ENCODE peak calls at places on chromosome 18, in four cellular contexts. S, N, O and D are unnamed samples.

GRCh38 chr18:29147944-29148343 is 971.0 kb upstream of the CDH2 start:
- DNase-seq in S (no peak), N (no peak), O (no peak), D (no peak)

GRCh38 chr18:21330122-21330701 is 88.2 kb downstream of the GREB1L start:
- DNase-seq in S (peak; percentile 59), N (no peak), O (no peak), D (no peak)

GRCh38 chr18:31680836-31681568 is 3.4 kb downstream of the B4GALT6 start:
- DNase-seq in S (no peak), N (no peak), O (peak; percentile 24), D (no peak)

GRCh38 chr18:48876590-48876989 is 74.2 kb downstream of the SMAD7 start:
- DNase-seq in S (no peak), N (no peak), O (no peak), D (no peak)

GRCh38 chr18:32255570-32255969 is 65.7 kb downstream of the MEP1B start:
- DNase-seq in S (no peak), N (no peak), O (no peak), D (no peak)

GRCh38 chr18:49768051-49768391 is 45.3 kb downstream of the ACAA2 start:
- DNase-seq in S (peak; percentile 62), N (no peak), O (peak; percentile 12), D (peak; percentile 74)

GRCh38 chr18:48007955-48008701 is 77.7 kb upstream of the SMAD2 start:
- DNase-seq in S (no peak), N (no peak), O (peak; percentile 94), D (peak; percentile 70)

GRCh38 chr18:75132471-75132870 is 76.5 kb downstream of the PTGR3 start:
- DNase-seq in S (no peak), N (no peak), O (no peak), D (no peak)

GRCh38 chr18:78781601-78781960 is 198.0 kb upstream of the SALL3 start:
- DNase-seq in S (no peak), N (no peak), O (no peak), D (no peak)

DNA sequence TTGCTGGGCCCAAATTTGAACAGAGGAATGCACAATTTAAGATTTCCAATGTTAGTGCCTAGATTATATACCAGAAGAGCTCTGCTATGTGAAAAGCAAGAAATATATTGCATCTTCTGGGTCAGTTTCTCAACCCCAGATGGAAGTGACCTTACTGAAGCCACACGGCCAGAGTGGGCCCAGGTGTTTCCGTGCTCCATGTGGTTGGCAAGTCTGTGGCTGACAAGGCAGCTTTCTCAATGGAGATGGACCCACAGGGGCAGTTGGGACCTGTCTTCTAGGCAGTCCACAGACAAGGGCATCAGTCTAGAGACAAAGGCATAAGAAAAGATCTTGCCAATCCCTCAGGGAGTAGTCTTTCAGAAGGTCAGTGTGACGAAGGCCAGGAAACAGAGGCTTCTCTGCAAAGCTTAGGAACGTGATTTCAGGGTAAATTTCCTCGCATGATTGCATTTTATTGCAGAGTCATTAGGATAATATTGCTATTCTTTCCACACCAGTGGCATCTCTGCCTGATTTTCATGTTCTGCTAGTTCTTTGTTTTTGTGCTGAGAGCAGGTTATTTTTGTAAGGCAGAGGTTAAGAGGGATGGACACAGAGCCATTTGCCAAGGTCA is 201.9 kb downstream of the ANKRD30B start:
- DNase-seq in S (no peak), N (no peak), O (no peak), D (no peak)
- TF ChIP-seq EGR1 in S (no peak), N (no peak), O (no peak), D (no peak)

GRCh38 chr18:46411862-46412690 is 244.9 kb downstream of the LOXHD1 start:
- DNase-seq in S (no peak), N (no peak), O (no peak), D (no peak)
- TF ChIP-seq EGR1 in S (no peak), N (no peak), O (no peak), D (no peak)

GRCh38 chr18:45834303-45834702 is 8.8 kb downstream of the SIGLEC15 start:
- DNase-seq in S (no peak), N (no peak), O (no peak), D (no peak)
- TF ChIP-seq EGR1 in S (no peak), N (no peak), O (no peak), D (no peak)

DNA sequence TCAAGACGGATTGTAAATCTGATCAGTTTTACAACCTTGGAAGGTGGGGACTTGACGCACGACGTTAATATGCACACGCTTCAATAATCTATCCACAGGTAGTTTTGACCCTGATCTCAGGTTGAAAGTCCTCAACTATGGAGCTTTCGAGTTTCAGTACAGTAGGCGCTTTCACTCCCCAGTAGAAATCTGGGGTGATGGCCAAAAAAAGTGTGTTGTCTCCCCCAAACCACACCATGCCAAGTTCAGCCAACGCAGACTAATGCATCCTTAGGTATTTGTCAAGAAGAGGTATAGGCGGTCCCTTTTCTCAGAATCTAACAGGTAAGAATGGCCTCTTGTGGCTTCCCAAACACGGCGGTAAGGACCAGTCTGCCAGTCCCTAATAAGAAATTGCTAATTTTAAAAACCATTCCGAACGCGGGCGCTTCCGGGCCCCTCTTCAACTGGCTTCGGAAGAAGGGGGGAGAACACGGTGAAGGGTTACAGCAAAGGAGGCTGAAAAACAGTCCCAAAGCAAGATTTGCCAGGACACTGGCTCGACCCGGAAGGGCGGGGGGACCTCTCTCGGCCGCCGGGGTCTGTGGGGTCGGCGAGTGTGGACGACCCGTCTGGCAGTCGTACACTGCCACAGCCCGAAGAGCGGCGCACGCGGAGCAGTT is 661 bp downstream of the FAM210A start:
- DNase-seq in S (no peak), N (no peak), O (no peak), D (no peak)
- TF ChIP-seq EGR1 in S (no peak), N (no peak), O (no peak), D (no peak)

DNA sequence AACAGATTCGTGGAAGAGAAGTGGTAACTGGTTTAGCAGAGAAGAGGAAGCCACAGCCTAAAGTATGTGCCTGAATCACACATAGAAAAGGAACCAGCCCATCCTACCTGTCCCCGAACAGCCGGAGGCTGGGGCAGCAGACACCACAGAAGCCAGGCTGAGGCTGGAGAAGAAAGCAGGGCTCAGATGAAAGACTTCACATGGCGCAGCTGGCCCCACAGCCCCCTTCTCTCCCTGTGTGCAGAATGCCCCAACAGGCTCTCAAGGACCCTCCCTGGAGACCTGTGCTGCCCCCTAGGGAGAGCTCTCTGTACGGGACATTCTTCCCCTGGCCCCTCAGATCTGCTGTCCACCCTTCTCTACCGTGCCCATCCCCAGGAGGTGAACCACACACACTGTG is 83.5 kb upstream of the RAB12 start:
- DNase-seq in S (no peak), N (no peak), O (no peak), D (peak; percentile 7)
- TF ChIP-seq EGR1 in S (no peak), N (no peak), O (no peak), D (no peak)

GRCh38 chr18:12990977-12991838 is at the start of gene CEP192:
- DNase-seq in S (peak; percentile 98), N (peak; percentile 96), O (peak; percentile 97), D (peak; percentile 88)

GRCh38 chr18:12989397-12990127 is 1.6 kb upstream of the CEP192 start:
- DNase-seq in S (no peak), N (no peak), O (no peak), D (no peak)

GRCh38 chr18:12990662-12990976 is 543 bp upstream of the CEP192 start:
- DNase-seq in S (no peak), N (no peak), O (no peak), D (no peak)

GRCh38 chr18:12991839-12992216 is 666 bp downstream of the CEP192 start:
- DNase-seq in S (no peak), N (no peak), O (no peak), D (no peak)

DNA sequence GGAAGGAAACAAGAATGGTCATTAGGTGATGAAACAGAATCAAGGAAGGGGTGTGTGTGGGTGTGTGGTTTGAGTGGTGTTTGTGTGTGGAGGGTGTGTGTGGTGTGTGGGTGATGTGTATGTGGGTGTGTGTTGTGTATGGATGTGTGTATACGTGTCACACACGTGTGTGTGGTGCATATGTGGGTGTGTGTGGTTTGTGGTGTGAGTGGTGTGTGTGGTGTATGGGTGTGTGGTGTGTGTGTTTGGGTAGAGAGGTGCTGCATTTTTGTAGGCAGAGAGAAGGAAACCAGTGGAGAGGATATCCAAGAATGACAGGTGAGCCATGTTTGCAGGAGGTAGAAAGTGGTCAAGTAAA is 1.1 kb upstream of the CEP192 start:
- DNase-seq in S (no peak), N (peak; percentile 30), O (no peak), D (no peak)
- TF ChIP-seq EGR1 in S (peak; percentile 23), N (peak; percentile 77), O (peak; percentile 99), D (no peak)

DNA sequence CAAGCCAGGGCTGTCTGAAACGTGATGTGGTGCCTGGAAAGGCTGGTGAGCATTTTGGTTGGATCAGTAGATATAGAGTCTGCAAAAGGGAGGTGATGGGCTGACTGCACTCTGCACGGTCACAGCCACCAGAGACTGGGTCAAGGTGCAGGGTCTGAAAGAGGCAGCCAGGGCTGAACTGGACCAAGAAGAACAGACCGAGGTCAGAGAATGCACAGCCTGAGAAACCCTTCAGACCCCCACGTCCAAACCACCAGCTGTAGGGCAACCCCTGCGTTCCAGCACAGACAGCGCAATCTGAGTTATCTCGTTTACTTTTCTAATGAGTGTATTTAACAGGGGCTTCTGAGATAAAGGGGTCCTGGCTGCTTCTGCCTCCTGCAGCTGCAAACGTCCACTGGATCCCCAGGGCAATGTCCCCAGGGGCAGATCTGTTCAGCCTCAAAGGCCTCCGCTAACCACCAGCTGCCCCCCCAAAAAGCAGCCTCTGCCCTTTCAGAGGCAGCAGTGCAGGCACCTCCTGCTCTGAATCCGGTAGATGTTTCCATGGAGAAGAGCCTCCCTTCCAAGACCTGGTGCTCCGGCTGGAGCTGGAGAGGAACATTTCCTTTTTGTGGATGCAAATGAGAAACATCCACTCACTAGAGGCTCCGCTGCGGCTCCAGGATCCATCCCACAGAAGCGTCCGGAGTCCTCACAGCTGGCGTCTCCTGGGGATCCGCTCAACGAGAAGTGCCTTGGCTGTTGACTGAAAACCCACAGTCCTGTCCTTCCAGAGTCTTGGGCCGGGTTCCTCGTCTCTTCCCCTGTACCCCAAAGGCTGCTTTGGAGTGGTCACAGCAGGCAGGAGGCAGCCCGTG is 977 bp upstream of the KCNG2 start:
- DNase-seq in S (no peak), N (no peak), O (no peak), D (no peak)
- TF ChIP-seq EGR1 in S (no peak), N (no peak), O (no peak), D (no peak)

GRCh38 chr18:77023115-77023782 is 109.3 kb downstream of the MBP start:
- DNase-seq in S (no peak), N (no peak), O (no peak), D (no peak)

GRCh38 chr18:77021075-77021474 is 111.5 kb downstream of the MBP start:
- DNase-seq in S (no peak), N (no peak), O (no peak), D (no peak)

GRCh38 chr18:77024476-77024875 is 108.1 kb downstream of the MBP start:
- DNase-seq in S (no peak), N (no peak), O (no peak), D (no peak)

GRCh38 chr18:77022116-77022515 is 110.5 kb downstream of the MBP start:
- DNase-seq in S (no peak), N (no peak), O (no peak), D (no peak)

GRCh38 chr18:77022556-77022955 is 110.0 kb downstream of the MBP start:
- DNase-seq in S (no peak), N (no peak), O (no peak), D (no peak)
- TF ChIP-seq EGR1 in S (no peak), N (no peak), O (no peak), D (no peak)